ENCODE peak calls at places on chromosomes 7 and 10, in six cellular contexts. A, L, K, E, X and H are unnamed samples.

GRCh38 chr7:47282790-47283496 is 299.0 kb downstream of the TNS3 start:
- DNase-seq in A (no peak), L (no peak), K (no peak), E (no peak), X (no peak), H (no peak)

GRCh38 chr7:84669177-84669732 is 474.7 kb upstream of the SEMA3A start:
- DNase-seq in A (no peak), L (no peak), K (no peak), E (no peak), X (no peak), H (no peak)

GRCh38 chr7:73504017-73504416 is 18.1 kb downstream of the BAZ1B start:
- DNase-seq in A (no peak), L (no peak), K (no peak), E (no peak), X (no peak), H (no peak)

GRCh38 chr7:94129443-94130140 is 125.4 kb upstream of the BET1 start:
- DNase-seq in A (peak), L (no peak), K (peak), E (no peak), X (no peak), H (no peak)

GRCh38 chr7:135771051-135771450 is 22.4 kb upstream of the FAM180A start:
- DNase-seq in A (no peak), L (no peak), K (no peak), E (no peak), X (no peak), H (no peak)

GRCh38 chr10:131094406-131095108 is 217.0 kb downstream of the TCERG1L start:
- DNase-seq in A (no peak), L (no peak), K (no peak), E (no peak), X (no peak), H (no peak)

GRCh38 chr10:24259365-24260125 is 50.6 kb downstream of the KIAA1217 start:
- DNase-seq in A (no peak), L (no peak), K (no peak), E (no peak), X (no peak), H (no peak)

GRCh38 chr10:62831346-62831745 is 15.2 kb upstream of the EGR2 start:
- DNase-seq in A (peak), L (no peak), K (no peak), E (no peak), X (no peak), H (no peak)

GRCh38 chr7:80498481-80499349 is 13.1 kb downstream of the GNAT3 start:
- DNase-seq in A (no peak), L (no peak), K (no peak), E (no peak), X (no peak), H (no peak)

GRCh38 chr7:78301361-78301760 is 502.8 kb downstream of the PHTF2 start:
- DNase-seq in A (no peak), L (no peak), K (no peak), E (no peak), X (no peak), H (peak)

GRCh38 chr10:24820616-24821015 is 96.9 kb upstream of the ARHGAP21 start:
- DNase-seq in A (no peak), L (no peak), K (no peak), E (no peak), X (no peak), H (peak)

GRCh38 chr10:18226336-18226735 is 86.1 kb downstream of the CACNB2 start:
- DNase-seq in A (no peak), L (no peak), K (no peak), E (no peak), X (no peak), H (no peak)

GRCh38 chr7:97145068-97145467 is 27.6 kb downstream of the SDHAF3 start:
- DNase-seq in A (no peak), L (no peak), K (peak), E (no peak), X (peak), H (no peak)

GRCh38 chr7:82810558-82811259 is 352.0 kb downstream of the PCLO start:
- DNase-seq in A (peak), L (no peak), K (peak), E (peak), X (no peak), H (peak)

GRCh38 chr10:52720018-52720417 is 52.6 kb downstream of the MBL2 start:
- DNase-seq in A (no peak), L (no peak), K (no peak), E (no peak), X (no peak), H (no peak)
- H3K27ac ChIP-seq in A (no peak), L (no peak), K (no peak), E (no peak), X (no peak), H (no peak)

GRCh38 chr7:33040803-33041516 is 21.6 kb downstream of the NT5C3A start:
- DNase-seq in A (no peak), L (peak), K (no peak), E (peak), X (peak), H (peak)
- H3K27ac ChIP-seq in A (no peak), L (peak), K (peak), E (peak), X (peak), H (peak)

DNA sequence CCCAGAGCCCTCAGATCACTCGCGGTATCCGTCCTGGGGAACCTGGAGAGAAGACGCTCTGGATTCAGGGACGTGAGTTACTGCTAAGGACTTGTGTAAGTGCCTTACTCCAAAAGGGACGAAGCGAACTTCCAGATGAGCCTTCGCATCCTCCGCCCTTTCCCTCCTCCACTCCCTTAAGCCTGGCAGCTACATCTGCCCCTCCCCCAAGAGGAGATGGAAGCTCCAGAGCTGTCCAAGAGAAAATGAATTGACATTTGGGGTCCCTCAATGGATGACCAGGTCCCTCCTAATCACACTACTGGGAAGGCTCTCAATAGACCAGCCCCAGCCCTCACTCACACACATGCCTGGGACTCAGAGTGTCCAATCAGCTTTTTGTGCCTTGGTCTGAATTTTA is 31.3 kb upstream of the GDF10 start:
- DNase-seq in A (no peak), L (no peak), K (no peak), E (no peak), X (no peak), H (no peak)
- H3K27ac ChIP-seq in A (no peak), L (no peak), K (no peak), E (no peak), X (no peak), H (no peak)

DNA sequence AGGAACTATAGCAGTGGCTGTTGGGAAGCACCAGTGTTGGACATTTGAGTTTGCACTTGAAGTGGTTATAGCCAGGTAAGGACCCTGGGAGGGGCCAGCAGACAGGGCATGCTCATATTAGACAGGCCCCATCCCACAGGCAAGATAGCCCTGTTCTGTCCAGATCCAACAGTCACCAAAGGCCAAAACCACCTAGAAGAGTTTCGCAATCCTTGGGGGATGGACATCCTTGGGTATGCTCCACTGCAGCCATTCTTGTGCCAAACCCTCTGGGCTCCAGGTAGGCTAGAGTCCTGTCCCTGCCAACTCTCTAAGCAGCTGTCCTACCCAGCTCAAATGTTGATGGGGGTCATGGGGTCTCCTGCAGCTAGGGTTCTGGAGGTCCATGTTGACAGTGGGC is 76.8 kb downstream of the TMEM26 start:
- DNase-seq in A (no peak), L (no peak), K (no peak), E (no peak), X (no peak), H (no peak)
- H3K27ac ChIP-seq in A (no peak), L (no peak), K (no peak), E (no peak), X (no peak), H (no peak)

DNA sequence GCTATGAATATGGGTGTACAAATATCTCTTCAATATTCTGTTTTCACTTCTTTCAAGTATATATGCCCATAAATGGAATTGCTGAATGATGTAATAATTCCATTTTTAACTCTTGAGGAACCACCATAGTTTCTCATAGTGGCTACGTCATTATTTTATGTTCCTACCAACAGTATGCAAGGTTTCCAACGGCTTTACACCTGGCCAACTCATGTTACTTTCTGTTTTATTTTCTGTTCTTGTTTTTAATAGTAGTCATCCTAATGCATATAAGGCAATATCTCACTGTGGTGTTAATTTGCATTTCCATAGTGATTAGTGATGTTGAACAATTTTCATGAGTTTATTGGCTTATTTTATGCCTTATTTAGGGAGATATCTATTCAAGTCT is 465.5 kb upstream of the KLF6 start:
- DNase-seq in A (no peak), L (no peak), K (no peak), E (no peak), X (no peak), H (no peak)
- H3K27ac ChIP-seq in A (no peak), L (no peak), K (peak), E (no peak), X (no peak), H (no peak)

GRCh38 chr10:132410056-132410778 is 13.2 kb downstream of the PWWP2B start:
- DNase-seq in A (no peak), L (no peak), K (no peak), E (no peak), X (no peak), H (no peak)

GRCh38 chr10:132408367-132408781 is 11.4 kb downstream of the PWWP2B start:
- DNase-seq in A (no peak), L (no peak), K (no peak), E (no peak), X (no peak), H (peak)

GRCh38 chr10:132407846-132408278 is 10.9 kb downstream of the PWWP2B start:
- DNase-seq in A (no peak), L (no peak), K (no peak), E (no peak), X (no peak), H (peak)

GRCh38 chr10:132409667-132410028 is 12.6 kb downstream of the PWWP2B start:
- DNase-seq in A (no peak), L (no peak), K (no peak), E (no peak), X (no peak), H (no peak)

DNA sequence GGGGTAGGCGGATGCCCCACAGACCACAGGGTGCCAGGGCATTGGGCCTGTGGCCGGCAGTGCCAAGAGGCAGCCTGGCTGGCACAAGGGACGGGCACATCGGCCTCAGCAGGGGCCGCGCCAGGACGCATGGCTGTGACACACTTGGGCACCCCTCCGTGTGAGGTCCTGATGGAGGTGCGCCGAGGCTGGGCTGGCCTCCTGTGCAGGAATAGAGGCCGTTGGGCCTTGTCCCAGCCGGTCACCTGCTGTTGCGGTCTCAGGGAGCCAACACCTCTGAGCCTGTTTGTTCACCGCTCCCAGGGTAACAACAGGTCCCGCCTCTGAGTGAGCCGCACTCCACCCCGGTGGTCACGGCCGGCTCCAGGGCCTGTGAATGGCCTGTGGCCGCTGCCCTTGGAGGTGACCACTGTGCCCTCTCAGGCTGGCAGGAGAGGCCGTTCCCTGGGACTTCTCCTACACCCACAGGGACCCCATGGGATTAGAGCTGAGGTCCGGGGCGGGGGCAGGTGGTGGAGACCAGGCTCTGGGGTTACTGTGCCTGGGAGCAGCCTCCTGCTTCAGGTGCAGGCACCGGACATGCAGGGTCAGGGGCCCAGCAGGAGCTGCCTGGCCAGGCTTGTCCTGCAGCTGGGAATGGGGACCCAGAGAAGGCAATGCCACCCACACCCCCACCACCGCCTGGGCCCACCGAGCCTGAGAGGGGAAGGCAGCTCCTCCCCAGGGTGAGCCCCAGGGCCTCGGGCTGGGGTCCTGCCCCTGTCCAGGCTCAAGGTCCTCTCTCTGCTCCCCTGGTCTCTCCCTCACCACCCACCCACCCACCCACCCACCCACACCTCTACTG is 12.0 kb downstream of the PWWP2B start:
- DNase-seq in A (no peak), L (no peak), K (no peak), E (no peak), X (no peak), H (peak)
- H3K27ac ChIP-seq in A (no peak), L (no peak), K (peak), E (no peak), X (no peak), H (peak)

DNA sequence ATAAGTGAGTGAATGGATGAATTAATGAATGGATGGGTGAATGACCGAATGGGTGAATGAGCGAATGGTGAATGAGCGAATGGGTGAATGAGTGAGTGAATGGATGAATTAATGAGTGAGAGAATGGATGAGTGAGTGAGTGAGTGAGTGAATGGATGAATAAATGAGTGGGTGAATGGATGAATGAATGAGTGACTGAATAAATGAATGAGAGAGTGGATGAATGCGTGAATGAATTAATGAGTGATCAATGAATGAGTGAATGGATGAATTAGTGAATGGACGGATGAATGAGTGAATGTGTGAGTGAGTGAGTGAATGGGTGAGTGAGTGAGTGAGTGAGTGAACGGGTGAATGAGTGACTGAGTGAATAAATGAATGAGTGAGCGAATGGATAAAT is 49.5 kb upstream of the HMX3 start:
- DNase-seq in A (no peak), L (no peak), K (no peak), E (no peak), X (no peak), H (no peak)
- H3K27ac ChIP-seq in A (no peak), L (no peak), K (no peak), E (no peak), X (no peak), H (no peak)

GRCh38 chr10:28798964-28799363 is 121.6 kb downstream of the BAMBI start:
- DNase-seq in A (no peak), L (no peak), K (no peak), E (no peak), X (no peak), H (no peak)
- H3K27ac ChIP-seq in A (no peak), L (no peak), K (no peak), E (no peak), X (no peak), H (no peak)

DNA sequence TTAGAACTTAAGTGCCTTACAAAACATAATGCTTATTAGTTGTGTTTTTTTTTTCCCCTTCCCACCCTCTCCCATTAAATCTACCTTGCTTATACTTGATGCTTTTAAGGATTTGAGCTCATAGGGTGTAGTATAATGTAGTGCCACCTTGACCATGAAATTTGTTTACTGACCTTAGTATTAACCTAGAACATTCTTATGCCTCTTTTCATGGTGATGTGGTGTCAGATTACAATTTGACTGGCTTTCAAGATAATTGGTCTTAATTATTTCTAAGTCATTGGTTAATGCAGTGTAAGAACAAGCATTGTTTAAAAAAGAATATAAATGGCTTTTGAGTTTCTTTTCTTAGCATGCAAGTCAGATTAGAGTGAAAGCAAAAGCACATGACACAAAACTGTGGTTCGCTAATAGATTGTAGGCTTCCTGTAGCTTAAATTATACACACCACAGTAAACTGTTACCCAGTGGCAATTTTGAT is 61.8 kb downstream of the ADD3 start:
- DNase-seq in A (no peak), L (no peak), K (no peak), E (no peak), X (peak), H (no peak)
- H3K27ac ChIP-seq in A (no peak), L (peak), K (no peak), E (peak), X (peak), H (peak)

GRCh38 chr7:99453105-99453504 is 12.9 kb downstream of the ATP5MF start:
- DNase-seq in A (no peak), L (no peak), K (no peak), E (no peak), X (no peak), H (no peak)
- H3K27ac ChIP-seq in A (no peak), L (no peak), K (no peak), E (no peak), X (no peak), H (no peak)